ENCODE peak calls at places on chromosomes 4 and X, in seven cellular contexts. J, T, U, X, M, K and G are unnamed samples.
A peak's percentile ranks its signal among the peaks of the same experiment; 100 is the strongest.

GRCh38 chr4:7253341-7253700 is 61.0 kb downstream of the SORCS2 start:
- DNase-seq in J (no peak), T (no peak), U (no peak), X (no peak), M (no peak), K (no peak), G (no peak)

GRCh38 chr4:152004801-152005200 is 244.0 kb upstream of the GATB start:
- DNase-seq in J (no peak), T (no peak), U (no peak), X (no peak), M (no peak), K (no peak), G (no peak)

GRCh38 chr4:8741513-8742226 is 130.0 kb downstream of the HMX1 start:
- DNase-seq in J (no peak), T (no peak), U (peak; percentile 34), X (no peak), M (peak; percentile 41), K (peak; percentile 39), G (no peak)

GRCh38 chr4:41363384-41363981 is 106.8 kb downstream of the UCHL1 start:
- DNase-seq in J (peak; percentile 59), T (peak; percentile 76), U (no peak), X (no peak), M (no peak), K (no peak), G (peak; percentile 61)

GRCh38 chr4:25477251-25477650 is 100.2 kb downstream of the ANAPC4 start:
- DNase-seq in J (no peak), T (no peak), U (no peak), X (no peak), M (no peak), K (no peak), G (no peak)

GRCh38 chr4:94621491-94622080 is 136.2 kb upstream of the BMPR1B start:
- DNase-seq in J (no peak), T (no peak), U (no peak), X (peak; percentile 61), M (no peak), K (no peak), G (no peak)

GRCh38 chrX:135520022-135520552 is 373 bp upstream of the INTS6L start:
- DNase-seq in J (no peak), T (no peak), U (no peak), X (peak; percentile 60), M (no peak), K (no peak), G (no peak)

GRCh38 chr4:135243960-135244561 is 1042.5 kb upstream of the PABPC4L start:
- DNase-seq in J (no peak), T (no peak), U (no peak), X (peak; percentile 70), M (no peak), K (no peak), G (no peak)

GRCh38 chr4:108219998-108220397 is 51.3 kb upstream of the LEF1 start:
- DNase-seq in J (no peak), T (no peak), U (no peak), X (no peak), M (no peak), K (no peak), G (no peak)

GRCh38 chrX:48665991-48666390 is 17.6 kb upstream of the WAS start:
- DNase-seq in J (no peak), T (no peak), U (no peak), X (no peak), M (no peak), K (no peak), G (no peak)

GRCh38 chr4:94582517-94582916 is 130.8 kb downstream of the PDLIM5 start:
- DNase-seq in J (no peak), T (no peak), U (no peak), X (no peak), M (no peak), K (no peak), G (no peak)

GRCh38 chr4:84966382-84967291 is at the start of gene WDFY3:
- DNase-seq in J (peak; percentile 90), T (peak; percentile 87), U (peak; percentile 78), X (peak; percentile 89), M (peak; percentile 82), K (peak; percentile 94), G (peak; percentile 89)

GRCh38 chr4:149825336-149825735 is 9.7 kb upstream of the IQCM start:
- DNase-seq in J (no peak), T (no peak), U (no peak), X (no peak), M (no peak), K (no peak), G (no peak)

GRCh38 chr4:157992038-157992706 is 180.7 kb downstream of the GASK1B start:
- DNase-seq in J (no peak), T (no peak), U (no peak), X (peak; percentile 77), M (no peak), K (no peak), G (no peak)

GRCh38 chrX:39338583-39338982 is 537.3 kb downstream of the MID1IP1 start:
- DNase-seq in J (no peak), T (no peak), U (no peak), X (no peak), M (no peak), K (no peak), G (no peak)

GRCh38 chrX:40513012-40513411 is 67.8 kb upstream of the ATP6AP2 start:
- DNase-seq in J (no peak), T (no peak), U (no peak), X (no peak), M (no peak), K (no peak), G (no peak)

DNA sequence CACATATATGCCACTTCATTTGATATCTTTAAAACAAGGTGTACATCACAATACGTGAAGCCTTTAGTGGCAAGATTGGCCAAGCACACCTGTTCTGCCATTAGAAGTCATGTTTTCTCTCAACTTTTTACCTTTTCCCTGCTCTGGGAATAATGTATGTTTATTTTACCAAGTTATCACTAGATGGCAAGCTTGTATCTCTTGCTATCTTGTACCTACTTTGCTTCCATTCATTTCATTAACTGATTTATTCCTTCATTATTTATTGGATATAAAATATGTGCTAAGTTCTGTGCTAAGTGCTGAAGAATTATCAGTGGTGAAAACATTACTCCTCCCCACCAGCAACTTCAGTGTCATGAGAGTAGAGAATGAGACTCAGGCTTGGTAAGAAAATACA is 245.5 kb downstream of the ANK2 start:
- DNase-seq in J (no peak), T (no peak), U (no peak), X (no peak), M (no peak), K (no peak), G (no peak)
- TF ChIP-seq CTCF in J (peak; percentile 7), T (no peak), U (no peak), X (peak; percentile 29), M (no peak), K (no peak), G (no peak)

GRCh38 chrX:47191806-47192401 is 1.7 kb upstream of the UBA1 start:
- DNase-seq in J (no peak), T (no peak), U (no peak), X (no peak), M (no peak), K (no peak), G (no peak)
- TF ChIP-seq POLR2A in J (no peak), T (no peak), U (no peak), X (no peak), M (no peak), K (no peak), G (no peak)

GRCh38 chr4:155491336-155492131 is 114.8 kb upstream of the MAP9 start:
- DNase-seq in J (no peak), T (no peak), U (no peak), X (peak; percentile 40), M (no peak), K (no peak), G (no peak)

GRCh38 chr4:155494037-155494718 is 117.4 kb upstream of the MAP9 start:
- DNase-seq in J (no peak), T (no peak), U (no peak), X (no peak), M (no peak), K (no peak), G (no peak)

GRCh38 chr4:155495572-155496293 is 119.0 kb upstream of the MAP9 start:
- DNase-seq in J (no peak), T (no peak), U (no peak), X (no peak), M (no peak), K (no peak), G (no peak)

GRCh38 chr4:155496294-155496626 is 119.5 kb upstream of the MAP9 start:
- DNase-seq in J (no peak), T (no peak), U (no peak), X (no peak), M (no peak), K (no peak), G (no peak)

GRCh38 chr4:155497306-155497705 is 120.5 kb upstream of the MAP9 start:
- DNase-seq in J (no peak), T (no peak), U (no peak), X (no peak), M (no peak), K (no peak), G (no peak)
- TF ChIP-seq CTCF in J (peak; percentile 27), T (no peak), U (no peak), X (no peak), M (no peak), K (no peak), G (no peak)

GRCh38 chrX:65671286-65671685 is 3.8 kb downstream of the MSN start:
- DNase-seq in J (no peak), T (peak; percentile 55), U (no peak), X (no peak), M (no peak), K (no peak), G (no peak)

GRCh38 chrX:65671966-65672365 is 4.5 kb downstream of the MSN start:
- DNase-seq in J (no peak), T (no peak), U (no peak), X (no peak), M (no peak), K (no peak), G (no peak)

GRCh38 chrX:65667503-65668355 is at the start of gene MSN:
- DNase-seq in J (peak; percentile 89), T (peak; percentile 75), U (peak; percentile 64), X (peak; percentile 35), M (peak; percentile 51), K (peak; percentile 88), G (peak; percentile 95)

GRCh38 chrX:65667157-65667502 is 324 bp upstream of the MSN start:
- DNase-seq in J (no peak), T (no peak), U (no peak), X (no peak), M (no peak), K (no peak), G (no peak)

GRCh38 chrX:65668362-65669310 is 1.2 kb downstream of the MSN start:
- DNase-seq in J (peak; percentile 87), T (peak; percentile 77), U (peak; percentile 43), X (peak; percentile 80), M (peak; percentile 49), K (peak; percentile 90), G (peak; percentile 93)
- TF ChIP-seq POLR2A in J (peak; percentile 26), T (no peak), U (no peak), X (peak; percentile 77), M (no peak), K (no peak), G (no peak)

DNA sequence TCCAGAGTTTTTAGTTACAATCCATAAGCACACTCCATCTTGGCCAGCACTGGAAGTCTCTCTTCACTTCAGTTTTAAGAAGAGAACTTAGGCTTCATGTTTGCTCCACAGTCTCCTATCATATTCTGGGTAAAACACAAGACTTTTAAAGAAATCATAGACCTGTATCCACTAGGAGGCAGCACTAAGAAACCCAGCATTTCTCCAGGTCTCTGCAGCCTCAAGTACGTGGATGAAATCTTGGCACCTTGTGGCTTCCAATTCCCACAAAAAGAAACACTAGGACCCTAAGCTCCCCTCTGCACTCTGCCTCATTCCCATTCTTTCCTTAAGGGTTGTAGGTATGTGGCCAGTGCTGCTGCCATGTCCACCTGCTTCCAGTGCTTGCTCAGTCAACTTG is 367.3 kb upstream of the CASK start:
- DNase-seq in J (no peak), T (no peak), U (no peak), X (peak; percentile 0), M (no peak), K (no peak), G (no peak)
- TF ChIP-seq CTCF in J (no peak), T (peak; percentile 21), U (peak; percentile 25), X (no peak), M (no peak), K (no peak), G (no peak)